ENCODE peak calls at places on chromosomes 2 and 18, in four cellular contexts. C is Kasumi-1, O is iPS DF 6.9, W is nephron progenitor cell. X is an unnamed sample.

GRCh38 chr2:239167011-239167673 is 233.7 kb downstream of the HDAC4 start:
- DNase-seq in C (no peak), W (no peak), O (no peak), X (no peak)

GRCh38 chr2:191013617-191013875 is 425 bp downstream of the STAT1 start:
- DNase-seq in O (no peak), C (peak), W (no peak), X (no peak)

GRCh38 chr2:232214053-232214452 is 164.5 kb upstream of the ALPP start:
- DNase-seq in O (no peak), W (no peak), C (no peak), X (peak)

GRCh38 chr18:69968073-69968472 is 20.4 kb upstream of the CD226 start:
- DNase-seq in C (no peak), W (no peak), O (no peak), X (no peak)

GRCh38 chr2:179020156-179020750 is 29.7 kb downstream of the CCDC141 start:
- DNase-seq in W (peak), C (peak), O (peak), X (no peak)

GRCh38 chr2:38233231-38233983 is 143.7 kb downstream of the ATL2 start:
- DNase-seq in W (no peak), O (no peak), C (no peak), X (peak)

GRCh38 chr18:79609841-79610281 is 69.7 kb upstream of the CTDP1 start:
- DNase-seq in C (no peak), O (no peak), W (no peak), X (no peak)

GRCh38 chr2:67384115-67384823 is 12.9 kb upstream of the ETAA1 start:
- DNase-seq in C (no peak), W (no peak), O (no peak), X (no peak)

GRCh38 chr2:39948016-39948719 is 169.1 kb upstream of the THUMPD2 start:
- DNase-seq in C (no peak), W (no peak), O (no peak), X (peak)

GRCh38 chr18:5966514-5966913 is 71.2 kb upstream of the TMEM200C start:
- DNase-seq in O (no peak), C (no peak), W (no peak), X (no peak)

GRCh38 chr2:124024491-124025348 is at the start of gene CNTNAP5:
- DNase-seq in O (no peak), C (no peak), W (peak), X (no peak)